ENCODE peak calls at places on chromosome 2, in nine cellular contexts. W, L, T, Z, V, M, B, K and Q are unnamed samples. For H3K4me1, the result is how much of the 10 kb centered on the place peaks cover.

GRCh38 chr2:172063446-172063845 is 21.9 kb upstream of the DLX1 start:
- DNase-seq in W (no peak), L (no peak), T (no peak), Z (no peak), V (no peak), M (no peak), B (no peak), K (no peak), Q (no peak)

GRCh38 chr2:122027510-122028217 is 272.2 kb downstream of the TSN start:
- DNase-seq in W (no peak), L (no peak), T (no peak), Z (no peak), V (no peak), M (no peak), B (no peak), K (no peak), Q (no peak)

GRCh38 chr2:64914735-64915509 is 74.3 kb upstream of the SLC1A4 start:
- DNase-seq in W (no peak), L (peak), T (no peak), Z (no peak), V (no peak), M (no peak), B (no peak), K (no peak), Q (no peak)

GRCh38 chr2:196440413-196440812 is 199.1 kb upstream of the CCDC150 start:
- DNase-seq in W (no peak), L (no peak), T (no peak), Z (no peak), V (no peak), M (no peak), B (no peak), K (no peak), Q (no peak)

GRCh38 chr2:70142590-70143313 is 48.1 kb downstream of the C2orf42 start:
- DNase-seq in W (peak), L (peak), T (peak), Z (peak), V (peak), M (peak), B (peak), K (peak), Q (peak)

GRCh38 chr2:49265471-49265870 is 111.2 kb upstream of the FSHR start:
- DNase-seq in W (no peak), L (no peak), T (no peak), Z (peak), V (no peak), M (no peak), B (no peak), K (no peak), Q (no peak)

GRCh38 chr2:215347878-215348277 is 36.0 kb downstream of the ATIC start:
- DNase-seq in W (no peak), L (no peak), T (no peak), Z (no peak), V (no peak), M (no peak), B (no peak), K (no peak), Q (no peak)

GRCh38 chr2:160576054-160576499 is 82.5 kb upstream of the RBMS1 start:
- DNase-seq in W (no peak), L (peak), T (no peak), Z (peak), V (no peak), M (no peak), B (no peak), K (no peak), Q (no peak)

GRCh38 chr2:203584784-203585183 is 49.7 kb upstream of the RAPH1 start:
- DNase-seq in W (no peak), L (no peak), T (peak), Z (no peak), V (no peak), M (no peak), B (no peak), K (no peak), Q (no peak)

GRCh38 chr2:205984381-205984780 is 101.6 kb downstream of the INO80D start:
- DNase-seq in W (no peak), L (no peak), T (no peak), Z (no peak), V (no peak), M (no peak), B (no peak), K (no peak), Q (no peak)

GRCh38 chr2:974054-974453 is 23.4 kb downstream of the SNTG2 start:
- DNase-seq in W (no peak), L (no peak), T (no peak), Z (no peak), V (no peak), M (no peak), B (no peak), K (no peak), Q (no peak)

GRCh38 chr2:207275779-207276178 is 110.0 kb upstream of the KLF7 start:
- DNase-seq in W (no peak), L (no peak), T (no peak), Z (no peak), V (no peak), M (no peak), B (no peak), K (no peak), Q (no peak)

GRCh38 chr2:85888020-85888744 is 608 bp downstream of the ST3GAL5 start:
- DNase-seq in W (peak), L (no peak), T (peak), Z (peak), V (peak), M (no peak), B (no peak), K (peak), Q (no peak)

GRCh38 chr2:156800781-156801366 is 364.7 kb downstream of the GPD2 start:
- DNase-seq in W (no peak), L (no peak), T (no peak), Z (no peak), V (no peak), M (no peak), B (no peak), K (no peak), Q (no peak)

GRCh38 chr2:54388093-54388492 is 68.0 kb upstream of the SPTBN1 start:
- DNase-seq in W (no peak), L (no peak), T (no peak), Z (no peak), V (no peak), M (no peak), B (no peak), K (no peak), Q (no peak)

GRCh38 chr2:70656421-70657010 is 102.9 kb upstream of the TGFA start:
- DNase-seq in W (no peak), L (no peak), T (no peak), Z (no peak), V (no peak), M (no peak), B (no peak), K (no peak), Q (no peak)

GRCh38 chr2:146721486-146721885 is 1123.3 kb upstream of the ACVR2A start:
- DNase-seq in W (no peak), L (no peak), T (peak), Z (no peak), V (no peak), M (no peak), B (no peak), K (no peak), Q (no peak)

GRCh38 chr2:209525834-209526281 is 102.0 kb downstream of the MAP2 start:
- DNase-seq in W (no peak), L (peak), T (no peak), Z (peak), V (no peak), M (no peak), B (no peak), K (no peak), Q (no peak)

GRCh38 chr2:61291851-61292575 is 130.0 kb downstream of the C2orf74 start:
- DNase-seq in W (no peak), L (peak), T (no peak), Z (no peak), V (no peak), M (no peak), B (no peak), K (no peak), Q (no peak)

GRCh38 chr2:201255468-201255867 is 4.9 kb upstream of the CASP8 start:
- DNase-seq in W (no peak), L (no peak), T (no peak), Z (no peak), V (no peak), M (no peak), B (no peak), K (no peak), Q (no peak)

GRCh38 chr2:16033032-16033293 is 92.6 kb downstream of the MYCN start:
- DNase-seq in W (no peak), L (no peak), T (no peak), Z (no peak), V (no peak), M (no peak), B (no peak), K (no peak), Q (no peak)

GRCh38 chr2:64516651-64517510 is 7.2 kb upstream of the AFTPH start:
- DNase-seq in W (no peak), L (no peak), T (no peak), Z (no peak), V (no peak), M (no peak), B (no peak), K (no peak), Q (no peak)

GRCh38 chr2:98607741-98608117 is 583 bp downstream of the COA5 start:
- DNase-seq in W (no peak), L (peak), T (no peak), Z (no peak), V (no peak), M (no peak), B (no peak), K (no peak), Q (no peak)

GRCh38 chr2:96918092-96918753 is 48.3 kb upstream of the SEMA4C start:
- DNase-seq in W (no peak), L (no peak), T (no peak), Z (no peak), V (no peak), M (no peak), B (no peak), K (no peak), Q (no peak)

GRCh38 chr2:200575957-200576356 is 9.9 kb upstream of the AOX1 start:
- DNase-seq in W (no peak), L (peak), T (no peak), Z (peak), V (no peak), M (no peak), B (no peak), K (no peak), Q (no peak)

GRCh38 chr2:201707142-201707541 is 8.7 kb upstream of the MPP4 start:
- DNase-seq in W (no peak), L (no peak), T (no peak), Z (no peak), V (no peak), M (no peak), B (no peak), K (no peak), Q (no peak)

GRCh38 chr2:239260546-239261327 is 140.1 kb downstream of the HDAC4 start:
- DNase-seq in W (no peak), L (no peak), T (peak), Z (no peak), V (peak), M (no peak), B (no peak), K (no peak), Q (no peak)

GRCh38 chr2:42767899-42768705 is 4.2 kb upstream of the OXER1 start:
- DNase-seq in W (no peak), L (no peak), T (no peak), Z (no peak), V (no peak), M (no peak), B (no peak), K (no peak), Q (no peak)

GRCh38 chr2:133171396-133172004 is 396.8 kb downstream of the NCKAP5 start:
- DNase-seq in W (peak), L (peak), T (peak), Z (peak), V (no peak), M (peak), B (no peak), K (no peak), Q (no peak)

GRCh38 chr2:100058014-100058310 is 84.4 kb downstream of the AFF3 start:
- DNase-seq in W (no peak), L (peak), T (no peak), Z (no peak), V (no peak), M (no peak), B (no peak), K (no peak), Q (no peak)

GRCh38 chr2:177147093-177147694 is 65.4 kb upstream of the HNRNPA3 start:
- DNase-seq in W (peak), L (peak), T (no peak), Z (peak), V (no peak), M (peak), B (no peak), K (no peak), Q (no peak)

GRCh38 chr2:109419960-109420370 is 193.8 kb downstream of the SEPTIN10 start:
- DNase-seq in W (no peak), L (peak), T (no peak), Z (peak), V (no peak), M (no peak), B (no peak), K (no peak), Q (no peak)

GRCh38 chr2:190507135-190507534 is 27.4 kb downstream of the NEMP2 start:
- DNase-seq in W (no peak), L (no peak), T (peak), Z (no peak), V (peak), M (no peak), B (no peak), K (no peak), Q (no peak)

GRCh38 chr2:128439231-128440086 is 120.8 kb upstream of the HS6ST1 start:
- DNase-seq in W (no peak), L (no peak), T (peak), Z (no peak), V (no peak), M (no peak), B (no peak), K (peak), Q (peak)

GRCh38 chr2:26605195-26605968 is 35.8 kb downstream of the CIB4 start:
- DNase-seq in W (peak), L (peak), T (peak), Z (peak), V (no peak), M (peak), B (no peak), K (no peak), Q (peak)

GRCh38 chr2:119960821-119961220 is 52.1 kb upstream of the EPB41L5 start:
- DNase-seq in W (no peak), L (peak), T (no peak), Z (no peak), V (no peak), M (no peak), B (no peak), K (no peak), Q (no peak)

DNA sequence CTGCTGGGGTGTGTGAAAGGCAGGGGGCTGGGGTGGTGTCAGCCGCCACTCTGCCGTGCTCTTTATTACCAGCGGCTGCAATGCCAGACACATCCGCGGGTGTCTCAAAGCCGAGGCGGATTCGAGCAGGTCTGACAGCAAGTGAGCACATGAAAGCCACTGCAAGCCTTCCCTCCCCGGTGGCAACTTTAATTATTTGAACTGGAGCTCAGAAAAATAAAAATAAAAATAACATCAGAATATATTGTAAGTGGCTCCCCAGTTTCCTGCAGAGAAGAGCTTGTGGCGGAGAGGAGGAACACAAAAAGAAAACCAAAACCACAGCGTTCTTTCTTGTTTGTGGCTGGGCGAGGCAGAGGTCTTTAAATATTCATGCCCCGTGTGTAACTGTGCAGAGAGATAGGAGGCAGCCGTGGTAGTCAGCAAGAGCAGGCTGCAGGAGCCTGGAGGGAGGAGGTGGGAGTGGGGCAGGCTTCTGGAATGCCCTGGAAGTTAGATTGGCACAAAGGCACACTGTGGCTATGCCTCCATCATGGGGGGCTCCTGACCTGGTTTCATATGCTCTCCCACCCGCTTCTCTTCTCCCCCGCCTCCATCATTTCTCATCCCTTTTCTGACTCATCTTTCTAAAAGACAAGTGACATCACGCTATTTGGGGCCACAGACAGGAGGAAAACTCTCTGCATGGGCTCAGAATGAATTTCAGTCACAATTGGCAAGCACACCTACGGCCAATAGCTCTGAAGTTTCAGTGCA is 199.8 kb downstream of the CLIP4 start:
- DNase-seq in W (peak), L (no peak), T (no peak), Z (no peak), V (peak), M (no peak), B (no peak), K (no peak), Q (no peak)
- H3K4me1 ChIP-seq in W (under half), L (under half), T (under half), Z (under half), V (under half), M (under half), B (under half), K (under half), Q (under half)

GRCh38 chr2:233421091-233421816 is 67.0 kb downstream of the DGKD start:
- DNase-seq in W (no peak), L (no peak), T (no peak), Z (no peak), V (no peak), M (no peak), B (no peak), K (no peak), Q (peak)
- H3K4me3 ChIP-seq in W (no peak), L (no peak), T (no peak), Z (no peak), V (no peak), M (peak), B (no peak), K (no peak), Q (no peak)

DNA sequence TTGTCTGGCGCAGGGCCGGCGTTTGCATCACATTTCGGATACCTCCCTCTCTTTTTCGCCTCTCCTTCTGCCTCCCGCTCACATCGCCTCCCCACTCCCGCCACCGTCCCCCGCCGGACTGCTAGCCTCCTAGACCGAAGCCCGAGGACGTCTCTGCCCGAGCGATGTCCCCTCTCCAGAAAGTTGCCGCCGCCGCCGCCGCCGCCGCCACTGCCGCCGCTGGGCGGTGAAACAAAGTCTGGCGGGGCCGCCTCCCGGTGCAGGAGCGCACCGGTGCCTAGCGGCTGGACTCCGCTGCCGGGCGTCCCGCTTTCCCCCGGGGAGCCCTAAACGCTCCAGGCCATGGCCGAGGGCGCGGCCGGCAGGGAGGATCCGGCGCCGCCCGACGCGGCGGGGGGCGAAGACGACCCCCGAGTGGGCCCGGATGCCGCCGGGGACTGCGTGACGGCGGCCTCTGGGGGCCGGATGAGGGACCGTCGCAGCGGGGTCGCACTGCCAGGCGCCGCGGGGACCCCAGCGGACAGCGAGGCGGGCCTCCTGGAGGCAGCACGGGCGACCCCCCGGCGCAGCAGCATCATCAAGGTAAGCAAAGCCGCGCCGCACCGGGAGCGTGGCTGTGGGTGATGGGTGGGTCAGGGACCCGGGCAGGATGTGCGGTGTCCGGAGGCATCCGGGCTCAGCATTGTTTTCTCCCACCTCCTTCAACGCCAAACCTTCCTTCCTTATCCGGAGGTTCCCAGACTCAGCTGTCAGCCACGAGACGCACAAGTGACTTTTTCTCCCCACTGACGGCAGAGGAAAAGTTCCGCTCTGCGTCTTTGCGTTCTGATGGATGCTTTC is 585 bp downstream of the PLCL1 start:
- DNase-seq in W (peak), L (peak), T (peak), Z (peak), V (no peak), M (no peak), B (no peak), K (peak), Q (peak)
- TF ChIP-seq CTCF in W (no peak), L (no peak), T (no peak), Z (no peak), V (peak), M (no peak), B (no peak), K (no peak), Q (no peak)

DNA sequence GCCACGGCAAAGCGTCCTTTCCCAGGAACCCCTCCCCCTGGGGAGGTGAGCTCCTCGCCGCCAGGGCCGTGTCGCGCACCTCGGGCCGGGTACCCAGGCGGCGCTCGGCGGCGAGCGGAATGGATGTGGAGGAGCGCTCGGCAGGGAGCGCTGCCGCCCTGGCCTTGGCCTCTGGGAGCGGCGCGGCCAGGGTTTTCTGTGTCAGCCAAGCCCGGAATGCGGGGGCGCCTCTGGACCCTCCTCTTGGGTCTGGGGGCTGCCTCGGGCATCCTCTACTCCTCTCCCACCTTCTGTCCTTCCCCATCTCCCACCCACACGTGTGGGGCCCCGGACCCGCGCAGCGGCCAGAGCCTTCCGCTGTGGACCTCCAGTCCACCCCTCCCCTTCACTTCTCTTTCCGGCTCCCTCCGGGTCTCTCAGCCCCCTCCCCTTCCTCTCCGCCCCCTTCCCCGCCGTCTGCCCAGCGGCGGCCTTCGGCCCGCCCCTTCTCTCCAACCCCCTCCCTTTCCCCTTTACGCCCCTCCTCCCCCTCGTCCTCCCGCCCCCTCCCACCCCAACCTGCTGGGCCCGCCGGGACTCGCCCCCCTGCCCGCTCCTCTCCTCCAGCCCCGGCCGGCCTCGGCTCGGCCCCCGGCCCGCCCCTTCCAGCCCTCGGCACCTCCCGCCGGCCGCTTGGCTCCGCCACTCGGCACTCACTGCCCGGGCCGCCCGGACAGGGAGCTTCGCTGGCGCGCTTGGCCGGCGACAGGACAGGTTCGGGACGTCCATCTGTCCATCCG is at the start of gene MERTK:
- DNase-seq in W (peak), L (peak), T (peak), Z (peak), V (peak), M (peak), B (peak), K (peak), Q (peak)
- H3K4me1 ChIP-seq in W (under half), L (under half), T (under half), Z (under half), V (under half), M (under half), B (under half), K (under half), Q (under half)

GRCh38 chr2:112762276-112762675 is 2.1 kb downstream of the CKAP2L start:
- DNase-seq in W (no peak), L (no peak), T (no peak), Z (no peak), V (no peak), M (no peak), B (no peak), K (no peak), Q (no peak)
- H3K4me3 ChIP-seq in W (no peak), L (no peak), T (no peak), Z (no peak), V (no peak), M (no peak), B (no peak), K (no peak), Q (no peak)